ENCODE peak calls at places on chromosome 18, in eight cellular contexts. F, I, H, L, B, T, A and P are unnamed samples.

GRCh38 chr18:50656841-50657470 is 97.1 kb downstream of the MAPK4 start:
- DNase-seq in B (no peak), H (no peak), T (no peak), F (no peak), A (no peak), L (no peak), I (no peak), P (no peak)

GRCh38 chr18:77062518-77063003 is 70.0 kb downstream of the MBP start:
- DNase-seq in F (peak), L (no peak), T (no peak), H (no peak), I (peak), B (no peak), A (no peak), P (peak)

GRCh38 chr18:28382215-28382879 is 205.4 kb upstream of the CDH2 start:
- DNase-seq in B (no peak), H (no peak), I (no peak), L (no peak), F (no peak), A (no peak), T (no peak), P (no peak)

GRCh38 chr18:59697236-59697932 is at the start of gene CCBE1:
- DNase-seq in A (peak), B (peak), T (peak), H (peak), F (peak), L (peak), I (no peak), P (peak)

GRCh38 chr18:74116628-74117554 is 30.7 kb downstream of the FBXO15 start:
- DNase-seq in T (peak), F (peak), A (peak), H (peak), B (no peak), I (peak), L (no peak), P (peak)

GRCh38 chr18:43277164-43277600 is at the start of gene SYT4:
- DNase-seq in B (peak), A (peak), H (peak), T (no peak), L (no peak), I (no peak), F (peak), P (peak)

GRCh38 chr18:5058768-5059539 is 138.1 kb downstream of the AKAIN1 start:
- DNase-seq in T (no peak), H (no peak), L (no peak), B (peak), F (no peak), I (peak), A (no peak), P (no peak)

GRCh38 chr18:26091047-26091630 is 726 bp upstream of the SS18 start:
- DNase-seq in F (no peak), H (peak), T (peak), A (peak), B (peak), I (no peak), L (peak), P (no peak)

GRCh38 chr18:58143391-58143790 is 99.4 kb downstream of the NEDD4L start:
- DNase-seq in H (no peak), B (no peak), F (peak), T (no peak), L (no peak), A (no peak), I (no peak), P (peak)

GRCh38 chr18:41938445-41938844 is 16.6 kb upstream of the PIK3C3 start:
- DNase-seq in F (peak), A (peak), L (no peak), I (no peak), B (no peak), H (peak), T (no peak), P (peak)

GRCh38 chr18:65459741-65460140 is 291.1 kb upstream of the CDH7 start:
- DNase-seq in T (no peak), L (no peak), A (no peak), H (no peak), I (no peak), B (no peak), F (no peak), P (no peak)

DNA sequence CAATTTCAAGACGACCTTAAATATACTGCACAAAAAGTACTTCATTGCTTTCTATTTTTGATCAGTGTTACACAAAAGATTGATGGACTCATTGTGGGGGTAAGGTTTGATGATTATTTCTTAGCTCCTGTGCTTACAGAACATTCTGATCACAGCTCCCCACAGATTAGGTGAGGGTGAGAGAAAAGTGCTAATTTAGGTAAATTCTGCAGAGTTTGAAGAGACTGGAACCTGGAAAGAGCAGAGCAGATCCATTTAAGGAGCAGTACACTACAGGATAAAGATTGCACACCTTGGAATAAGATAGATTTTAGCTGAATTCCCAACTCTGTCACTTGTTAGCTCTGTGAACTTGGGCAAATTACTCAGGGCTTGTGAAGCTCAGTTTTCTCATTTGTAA is 291.9 kb upstream of the CDH7 start:
- DNase-seq in A (no peak), B (no peak), F (no peak), L (no peak), T (no peak), H (no peak), I (no peak), P (no peak)
- H3K4me3 ChIP-seq in A (no peak), B (no peak), F (no peak), L (no peak), T (no peak), H (no peak), I (no peak), P (no peak)

DNA sequence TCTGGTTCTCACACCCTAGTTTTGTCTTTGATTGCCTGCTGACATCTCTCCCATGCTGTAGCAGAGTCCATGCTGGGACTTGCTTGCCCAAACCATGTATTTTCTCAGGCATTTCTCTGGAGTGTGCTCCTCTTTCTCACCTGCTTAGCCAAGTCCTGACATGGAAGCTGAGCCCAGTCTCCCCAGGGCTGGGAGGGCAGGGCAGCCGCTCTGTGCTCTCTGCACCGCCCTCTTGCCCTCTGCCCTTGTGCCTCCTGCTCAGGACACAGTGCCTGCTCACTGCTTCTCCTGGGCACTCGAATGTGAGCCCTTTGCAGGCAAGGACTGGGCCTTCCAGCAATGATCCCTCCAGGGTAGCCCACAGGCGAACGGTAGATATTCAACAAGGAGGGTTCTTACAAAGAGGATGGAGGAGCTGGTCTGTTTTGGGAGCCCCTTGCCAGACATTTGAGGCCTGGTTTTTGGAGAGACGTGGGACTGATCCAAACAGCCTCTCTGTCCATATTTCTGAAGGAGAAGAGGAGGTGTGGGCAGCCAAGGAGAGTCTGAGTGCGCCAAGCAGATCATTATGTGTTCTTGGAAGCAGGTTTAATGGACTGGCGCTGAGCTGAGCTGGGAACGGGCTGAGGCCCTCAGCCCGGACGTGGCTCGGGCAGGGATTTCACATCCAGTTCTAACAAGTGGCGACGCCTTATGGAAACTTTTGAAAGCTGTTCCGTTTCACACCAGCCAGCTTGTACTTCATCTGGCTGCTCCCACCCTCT is 4.0 kb downstream of the SLC14A2 start:
- DNase-seq in I (no peak), A (peak), L (peak), T (no peak), F (no peak), H (no peak), B (peak), P (peak)
- TF ChIP-seq CTCF in I (no peak), A (no peak), L (no peak), T (no peak), F (no peak), H (no peak), B (no peak), P (no peak)

DNA sequence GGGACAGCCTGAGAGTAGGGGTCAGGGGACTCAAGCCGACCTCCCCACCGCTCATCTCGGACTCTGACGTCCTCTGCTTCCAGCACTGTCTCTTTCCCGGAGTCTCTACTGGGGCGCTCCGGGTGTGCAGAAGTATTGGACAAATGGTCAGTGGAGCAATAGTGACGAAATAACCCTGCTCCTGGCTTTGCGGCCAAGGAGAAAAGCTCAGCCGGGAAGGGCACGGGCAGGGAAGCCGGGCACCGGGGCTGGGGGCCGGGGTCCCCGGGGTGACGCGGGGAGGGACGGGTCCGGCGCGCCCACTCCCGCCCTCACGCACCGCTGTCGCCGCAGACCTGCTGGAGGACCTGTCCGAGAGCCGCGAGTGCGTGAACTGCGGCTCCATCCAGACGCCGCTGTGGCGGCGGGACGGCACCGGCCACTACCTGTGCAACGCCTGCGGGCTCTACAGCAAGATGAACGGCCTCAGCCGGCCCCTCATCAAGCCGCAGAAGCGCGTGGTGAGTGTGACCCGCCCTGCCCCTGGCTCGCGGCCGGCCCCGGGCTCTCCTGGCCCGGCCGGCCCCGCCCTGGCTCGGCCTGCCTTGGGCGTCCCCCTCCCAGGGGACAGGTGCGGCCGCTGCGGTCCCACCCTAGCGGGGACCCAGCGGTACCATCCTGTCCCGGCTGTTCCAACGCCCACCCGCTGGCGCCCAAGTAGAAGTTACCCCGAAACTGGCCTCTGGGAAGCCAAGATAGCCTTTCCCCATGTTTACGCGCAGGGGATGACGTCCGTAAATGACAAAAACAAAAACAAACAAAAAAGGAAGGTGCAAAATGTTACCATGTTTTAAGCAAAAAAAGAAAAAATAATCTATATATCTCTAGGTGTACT is 7.5 kb downstream of the GATA6 start:
- DNase-seq in T (no peak), B (peak), H (peak), F (peak), L (no peak), I (no peak), A (no peak), P (peak)
- H3K4me3 ChIP-seq in T (no peak), B (peak), H (peak), F (peak), L (peak), I (no peak), A (no peak), P (peak)

DNA sequence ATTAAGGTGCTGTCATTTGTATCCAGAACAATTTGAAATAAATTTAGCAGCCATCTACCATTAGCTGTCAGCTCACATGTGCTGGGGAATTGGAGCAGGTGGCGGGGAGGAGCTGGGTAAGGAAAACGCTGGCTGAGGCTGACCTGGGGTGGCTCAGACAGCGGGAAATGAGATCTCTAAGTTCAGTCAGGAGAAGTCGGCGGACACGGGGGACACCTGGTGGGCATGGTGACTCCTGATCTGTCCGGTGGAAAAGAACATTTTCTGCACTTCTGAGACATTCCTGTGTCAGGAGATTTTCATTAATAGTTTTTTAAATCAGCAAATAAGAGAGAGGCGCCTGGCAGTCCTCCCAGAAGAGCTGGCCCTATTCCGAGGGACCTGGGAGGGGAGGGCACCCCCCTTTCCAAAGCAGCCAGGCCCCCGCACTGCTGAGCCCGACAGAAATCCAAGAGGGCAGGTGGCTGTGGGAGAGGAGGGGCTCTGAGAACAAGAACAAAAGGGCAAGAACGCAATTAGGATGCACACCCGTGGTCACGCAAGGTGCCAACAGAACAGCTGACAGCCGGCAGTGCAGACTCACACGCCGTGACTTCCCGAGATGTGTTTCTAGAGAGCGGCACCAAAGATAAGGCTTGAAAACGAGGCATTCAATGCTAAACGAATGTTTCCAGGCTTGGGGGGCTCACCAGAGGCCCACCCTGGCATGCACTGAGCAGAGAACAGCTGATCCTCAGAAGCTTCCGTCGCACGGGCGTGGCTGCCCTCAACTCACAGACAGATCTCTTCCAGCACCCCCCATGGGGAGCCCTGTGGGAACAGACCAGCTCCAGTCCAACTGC is 26.4 kb downstream of the SLC66A2 start:
- DNase-seq in F (peak), T (no peak), A (no peak), I (no peak), B (no peak), L (peak), H (no peak), P (no peak)
- TF ChIP-seq CTCF in F (peak), T (no peak), A (no peak), I (no peak), B (peak), L (no peak), H (no peak), P (no peak)

DNA sequence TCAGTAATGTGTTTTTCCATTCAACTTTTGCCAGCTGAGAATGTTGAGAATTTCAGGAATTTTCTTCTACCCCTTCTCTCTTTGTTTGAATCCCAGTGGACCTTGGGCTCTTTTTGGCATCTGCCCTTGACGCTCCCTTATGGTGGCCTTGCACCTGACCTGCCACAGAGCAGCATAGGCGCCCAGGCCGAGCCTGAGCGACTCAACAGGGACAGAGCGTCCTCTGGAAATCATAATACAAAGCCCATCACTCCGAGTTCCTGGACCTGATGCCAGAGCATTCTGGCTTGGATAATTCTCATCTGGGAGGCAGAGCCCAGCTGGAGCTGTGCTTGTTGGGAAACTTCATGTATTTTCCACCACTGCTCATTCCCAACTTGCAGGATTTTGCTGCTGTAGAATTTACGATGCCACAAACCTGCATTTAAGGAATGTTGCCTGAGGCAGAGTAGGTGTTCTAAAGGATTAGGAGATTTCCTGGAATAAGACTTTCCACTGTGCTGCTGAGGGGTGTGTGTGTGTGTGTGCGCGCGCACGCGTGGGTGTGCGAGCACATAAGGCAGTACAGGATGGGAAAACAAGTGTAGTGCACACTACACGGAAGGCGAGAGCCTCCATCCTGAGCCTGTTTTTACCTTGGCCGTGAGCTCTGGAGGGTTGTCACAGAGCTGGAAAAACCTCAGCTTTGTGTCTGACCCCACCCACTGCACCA is 77.1 kb upstream of the TXNDC2 start:
- DNase-seq in L (peak), A (peak), B (peak), I (no peak), F (no peak), T (no peak), H (peak), P (no peak)
- H3K4me3 ChIP-seq in L (no peak), A (no peak), B (no peak), I (no peak), F (no peak), T (no peak), H (no peak), P (no peak)